ENCODE peak calls at places on chromosomes 2 and 18, in five cellular contexts. A is hepatocyte, I is left ventricle myocardium inferior, S is aorta, T is breast epithelium. L is an unnamed sample. For H3K4me1, the result is how much of the 10 kb centered on the place peaks cover.

GRCh38 chr2:120658285-120659158 is 77.1 kb upstream of the GLI2 start:
- DNase-seq in I (no peak), S (no peak), T (no peak), A (no peak), L (no peak)

GRCh38 chr18:63617049-63617995 is 26.7 kb downstream of the SERPINB4 start:
- DNase-seq in T (no peak), I (no peak), A (no peak), S (no peak), L (no peak)

GRCh38 chr2:217095511-217096205 is 235.8 kb upstream of the TNP1 start:
- DNase-seq in I (no peak), T (no peak), S (no peak), A (no peak), L (no peak)

GRCh38 chr2:120511546-120512320 is 165.8 kb downstream of the INHBB start:
- DNase-seq in S (peak), T (peak), A (no peak), I (no peak), L (peak)

GRCh38 chr2:121504316-121504715 is 26.4 kb upstream of the RNU4ATAC start:
- DNase-seq in A (no peak), I (no peak), S (no peak), T (no peak), L (no peak)

GRCh38 chr18:34965511-34965910 is 75.7 kb upstream of the MAPRE2 start:
- DNase-seq in T (no peak), I (no peak), A (no peak), S (no peak), L (no peak)

GRCh38 chr2:84816426-84817026 is 64.4 kb downstream of the TRABD2A start:
- DNase-seq in S (no peak), A (no peak), T (no peak), I (no peak), L (no peak)

GRCh38 chr2:226699321-226699720 is 100.3 kb downstream of the IRS1 start:
- DNase-seq in A (peak), I (peak), S (no peak), T (peak), L (no peak)

GRCh38 chr2:263774-264492 is at the start of gene SH3YL1:
- DNase-seq in I (no peak), T (peak), S (peak), A (peak), L (peak)

GRCh38 chr2:138090330-138090729 is 126.1 kb downstream of the HNMT start:
- DNase-seq in T (no peak), A (peak), I (no peak), S (no peak), L (peak)

GRCh38 chr18:13893418-13893760 is 21.9 kb downstream of the MC2R start:
- DNase-seq in T (no peak), S (no peak), I (no peak), A (no peak), L (no peak)
- H3K4me3 ChIP-seq in T (no peak), S (no peak), I (no peak), A (no peak), L (no peak)

GRCh38 chr18:61531182-61531581 is 198.0 kb downstream of the CDH20 start:
- DNase-seq in I (peak), S (no peak), T (no peak), A (no peak), L (no peak)

GRCh38 chr18:61531891-61532290 is 198.7 kb downstream of the CDH20 start:
- DNase-seq in I (no peak), T (no peak), A (no peak), S (no peak), L (no peak)

GRCh38 chr18:61530681-61531080 is 197.5 kb downstream of the CDH20 start:
- DNase-seq in T (no peak), S (no peak), I (no peak), A (no peak), L (no peak)

DNA sequence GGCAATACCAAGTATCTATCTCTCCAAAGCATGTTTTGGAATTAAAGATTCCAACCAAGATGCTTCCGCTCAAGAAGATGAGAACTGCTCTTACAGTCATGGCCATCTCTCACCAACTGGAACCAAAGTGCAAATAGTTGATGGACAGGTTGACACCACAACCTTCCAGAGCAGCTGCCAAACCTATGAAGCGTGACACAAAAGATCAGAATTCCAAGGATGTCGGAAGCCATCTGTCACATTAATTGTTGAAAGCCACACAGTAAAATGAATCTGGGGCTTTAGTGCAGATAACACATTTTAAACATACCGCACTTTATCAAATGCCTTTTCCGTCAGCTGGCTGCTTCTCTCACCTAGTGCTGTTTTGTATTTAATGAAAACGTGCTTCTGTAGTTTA is 195.7 kb downstream of the CDH20 start:
- DNase-seq in T (no peak), A (no peak), S (no peak), I (no peak), L (no peak)
- H3K4me1 ChIP-seq in T (under half), A (under half), S (under half), I (under half), L (under half)

GRCh38 chr2:101382406-101382805 is 4.9 kb downstream of the CREG2 start:
- DNase-seq in I (no peak), T (no peak), S (no peak), A (no peak), L (no peak)

GRCh38 chr2:101383016-101383541 is 4.2 kb downstream of the CREG2 start:
- DNase-seq in I (no peak), T (no peak), A (no peak), S (no peak), L (no peak)

GRCh38 chr2:101388232-101388631 is 929 bp upstream of the CREG2 start:
- DNase-seq in I (no peak), T (no peak), S (no peak), A (peak), L (no peak)

GRCh38 chr2:101386599-101387150 is 628 bp downstream of the CREG2 start:
- DNase-seq in I (peak), A (no peak), S (no peak), T (no peak), L (no peak)

GRCh38 chr2:101387151-101387807 is at the start of gene CREG2:
- DNase-seq in T (peak), S (peak), I (peak), A (peak), L (peak)
- H3K4me3 ChIP-seq in T (peak), S (peak), I (peak), A (peak), L (no peak)

GRCh38 chr18:59874166-59874565 is 25.6 kb upstream of the PMAIP1 start:
- DNase-seq in S (no peak), A (peak), I (no peak), T (no peak), L (no peak)

GRCh38 chr18:59873616-59874015 is 26.2 kb upstream of the PMAIP1 start:
- DNase-seq in A (no peak), S (no peak), T (no peak), I (no peak), L (no peak)

GRCh38 chr18:59878644-59879043 is 21.2 kb upstream of the PMAIP1 start:
- DNase-seq in A (no peak), I (no peak), S (no peak), T (no peak), L (no peak)

GRCh38 chr18:59877366-59877765 is 22.4 kb upstream of the PMAIP1 start:
- DNase-seq in I (no peak), T (no peak), A (no peak), S (no peak), L (no peak)

DNA sequence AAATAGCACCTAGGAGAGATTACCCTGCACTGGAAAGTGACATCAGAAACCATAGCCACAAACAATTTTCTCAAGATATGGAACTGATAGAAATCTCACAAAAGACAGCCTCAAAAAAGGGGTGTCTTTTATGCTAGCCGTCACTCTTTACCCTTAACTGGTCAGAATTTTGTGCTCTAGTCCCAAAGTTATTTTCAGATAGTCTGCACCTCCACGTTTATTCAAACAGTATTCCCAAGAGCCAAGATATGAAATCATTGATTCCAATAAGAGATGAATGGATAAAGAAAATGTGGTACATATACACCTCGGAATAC is 23.5 kb upstream of the PMAIP1 start:
- DNase-seq in A (no peak), I (no peak), S (no peak), T (no peak), L (no peak)
- H3K4me1 ChIP-seq in A (under half), I (under half), S (under half), T (under half), L (under half)

DNA sequence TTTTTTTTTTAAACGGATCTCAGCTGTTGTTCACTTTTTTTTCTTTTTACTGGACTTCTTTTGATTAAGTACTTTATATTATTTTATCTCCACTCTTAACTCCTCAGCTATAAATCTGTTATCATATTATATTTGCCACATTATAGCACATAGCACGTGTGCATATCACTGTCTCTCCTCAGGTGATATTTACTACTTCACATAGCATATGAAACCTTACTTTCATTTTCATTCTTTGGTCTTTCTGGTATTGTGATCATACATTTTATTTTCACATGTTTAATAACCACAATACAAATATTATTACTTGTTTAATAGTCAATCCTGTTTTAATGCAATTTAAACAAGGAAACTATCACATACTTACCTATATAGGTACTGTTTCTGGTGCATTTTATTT is 993.1 kb upstream of the TMEFF2 start:
- DNase-seq in T (no peak), A (no peak), I (no peak), S (no peak), L (peak)
- H3K4me3 ChIP-seq in T (peak), A (no peak), I (peak), S (no peak), L (no peak)

GRCh38 chr2:234493117-234493516 is 3.8 kb downstream of the ARL4C start:
- DNase-seq in A (no peak), S (no peak), I (no peak), T (no peak), L (no peak)
- H3K4me1 ChIP-seq in A (under half), S (under half), I (under half), T (under half), L (under half)

GRCh38 chr2:148876190-148876588 is 1.2 kb downstream of the KIF5C start:
- DNase-seq in T (no peak), A (peak), S (no peak), I (no peak), L (no peak)
- H3K4me3 ChIP-seq in T (peak), A (peak), S (peak), I (peak), L (peak)

GRCh38 chr2:203579131-203579643 is 44.1 kb upstream of the RAPH1 start:
- DNase-seq in I (no peak), T (peak), S (no peak), A (peak), L (peak)

GRCh38 chr2:203572316-203572715 is 37.2 kb upstream of the RAPH1 start:
- DNase-seq in A (no peak), I (no peak), T (no peak), S (no peak), L (no peak)

GRCh38 chr2:203578511-203579130 is 43.5 kb upstream of the RAPH1 start:
- DNase-seq in T (no peak), S (no peak), I (no peak), A (no peak), L (no peak)

GRCh38 chr2:203579730-203580129 is 44.6 kb upstream of the RAPH1 start:
- DNase-seq in S (no peak), A (no peak), I (no peak), T (no peak), L (no peak)

DNA sequence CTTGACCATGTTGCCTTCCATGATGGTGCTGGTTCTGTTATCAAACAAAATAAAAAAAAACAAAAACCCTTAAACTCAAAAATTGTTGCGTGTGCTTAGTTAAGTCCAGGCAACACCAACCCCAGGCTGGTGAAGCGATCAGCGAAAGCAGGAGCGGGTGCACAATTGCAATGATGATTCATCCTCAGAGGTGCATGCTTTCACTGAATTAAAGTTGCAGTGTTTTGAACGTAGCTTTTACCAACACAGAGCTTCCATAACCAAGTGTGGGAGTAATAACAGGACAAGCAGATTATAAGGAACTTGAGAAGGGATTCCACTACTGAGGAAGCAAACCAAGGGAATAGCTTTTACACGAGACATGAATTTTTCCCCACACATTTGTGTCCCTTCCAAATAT is 39.7 kb upstream of the RAPH1 start:
- DNase-seq in T (no peak), S (no peak), I (no peak), A (no peak), L (no peak)
- H3K4me1 ChIP-seq in T (under half), S (under half), I (under half), A (under half), L (under half)

GRCh38 chr18:62586148-62586774 is 63.4 kb downstream of the ZCCHC2 start:
- DNase-seq in I (peak), A (peak), T (peak), S (peak), L (peak)
- H3K4me3 ChIP-seq in I (peak), A (no peak), T (no peak), S (no peak), L (no peak)

DNA sequence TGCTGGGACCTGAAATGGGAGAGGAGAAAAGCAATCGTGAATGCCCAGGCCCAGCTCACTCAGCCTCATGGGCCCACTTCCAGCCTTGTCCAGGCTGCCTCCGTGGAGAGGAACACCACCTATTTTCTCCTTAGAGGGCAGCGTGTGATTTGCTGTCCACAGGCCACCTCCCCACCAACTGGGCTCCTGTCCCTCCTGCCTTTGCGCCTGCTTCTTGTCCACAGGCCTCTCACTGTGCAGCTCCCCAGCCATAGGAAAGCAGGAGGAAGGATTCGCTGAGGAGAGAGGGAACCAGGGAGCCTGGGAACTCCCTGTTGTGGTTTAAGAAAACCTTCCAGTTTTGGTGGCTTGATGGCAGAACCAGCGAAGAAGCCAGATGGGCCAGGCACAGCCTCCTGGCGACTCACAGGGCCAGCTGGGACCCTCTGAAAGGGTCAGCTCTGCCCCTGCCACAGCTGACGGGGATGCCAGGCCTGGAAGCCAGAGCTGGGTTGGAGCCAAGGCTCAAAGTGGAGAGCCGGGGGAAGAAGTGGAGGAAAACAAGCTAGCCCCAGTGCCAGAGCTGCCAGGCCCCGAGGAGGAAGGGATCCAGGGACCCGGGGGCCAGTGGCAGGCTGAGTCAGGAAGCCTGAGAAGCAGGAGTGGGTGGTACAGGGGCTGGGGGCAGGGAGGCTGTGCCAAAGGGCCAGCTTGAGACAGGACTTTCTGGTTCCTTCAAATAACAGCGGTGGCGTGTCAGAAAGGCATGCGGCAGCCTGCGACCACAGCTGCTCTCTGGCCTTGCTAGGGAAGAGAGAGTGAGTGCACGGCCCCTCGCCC is 9.9 kb downstream of the TMBIM1 start:
- DNase-seq in S (peak), A (peak), I (no peak), T (peak), L (no peak)
- H3K4me1 ChIP-seq in S (under half), A (under half), I (half or more), T (under half), L (under half)